ENCODE peak calls at places on chromosomes 1 and 21, in five cellular contexts. One of them, this sample, is unnamed.

GRCh38 chr1:59509341-59509869 is 212.5 kb downstream of the FGGY start:
- DNase-seq in psoas muscle: no peak
- DNase-seq in Karpas-422: no peak
- DNase-seq in body of pancreas: no peak
- DNase-seq in suprapubic skin: no peak
- DNase-seq in this sample: no peak

GRCh38 chr1:24077278-24077978 is 34.5 kb downstream of the MYOM3 start:
- DNase-seq in psoas muscle: peak; percentile 77
- DNase-seq in Karpas-422: no peak
- DNase-seq in body of pancreas: no peak
- DNase-seq in suprapubic skin: no peak
- DNase-seq in this sample: no peak

GRCh38 chr21:45335761-45336534 is 48.3 kb upstream of the POFUT2 start:
- DNase-seq in psoas muscle: peak; percentile 48
- DNase-seq in Karpas-422: no peak
- DNase-seq in body of pancreas: peak; percentile 5
- DNase-seq in suprapubic skin: no peak
- DNase-seq in this sample: peak; percentile 64

GRCh38 chr1:17676387-17677060 is 78.6 kb upstream of the ACTL8 start:
- DNase-seq in psoas muscle: no peak
- DNase-seq in Karpas-422: no peak
- DNase-seq in body of pancreas: no peak
- DNase-seq in suprapubic skin: no peak
- DNase-seq in this sample: no peak

GRCh38 chr21:16533692-16534407 is 804.1 kb downstream of the USP25 start:
- DNase-seq in psoas muscle: no peak
- DNase-seq in Karpas-422: no peak
- DNase-seq in body of pancreas: no peak
- DNase-seq in suprapubic skin: no peak
- DNase-seq in this sample: no peak

GRCh38 chr1:56502700-56503245 is 76.6 kb downstream of the PLPP3 start:
- DNase-seq in psoas muscle: no peak
- DNase-seq in Karpas-422: no peak
- DNase-seq in body of pancreas: no peak
- DNase-seq in suprapubic skin: no peak
- DNase-seq in this sample: no peak

GRCh38 chr1:230702934-230703678 is 10.8 kb downstream of the AGT start:
- DNase-seq in psoas muscle: no peak
- DNase-seq in Karpas-422: no peak
- DNase-seq in body of pancreas: no peak
- DNase-seq in suprapubic skin: no peak
- DNase-seq in this sample: no peak

GRCh38 chr1:1231400-1232223 is at the start of gene SDF4:
- DNase-seq in psoas muscle: peak; percentile 98
- DNase-seq in Karpas-422: peak; percentile 99
- DNase-seq in body of pancreas: peak; percentile 97
- DNase-seq in suprapubic skin: peak; percentile 99
- DNase-seq in this sample: peak; percentile 99

GRCh38 chr1:76110662-76111061 is 36.1 kb downstream of the ST6GALNAC3 start:
- DNase-seq in psoas muscle: no peak
- DNase-seq in Karpas-422: no peak
- DNase-seq in body of pancreas: no peak
- DNase-seq in suprapubic skin: no peak
- DNase-seq in this sample: no peak

GRCh38 chr1:161439280-161440232 is 65.7 kb upstream of the FCGR2A start:
- DNase-seq in psoas muscle: no peak
- DNase-seq in Karpas-422: peak; percentile 44
- DNase-seq in body of pancreas: peak; percentile 26
- DNase-seq in suprapubic skin: no peak
- DNase-seq in this sample: peak; percentile 76

GRCh38 chr1:18597159-18598042 is 33.2 kb upstream of the PAX7 start:
- DNase-seq in psoas muscle: peak; percentile 71
- DNase-seq in Karpas-422: peak; percentile 71
- DNase-seq in body of pancreas: peak; percentile 71
- DNase-seq in suprapubic skin: peak; percentile 84
- DNase-seq in this sample: peak; percentile 76

GRCh38 chr1:92940541-92940940 is 20.7 kb downstream of the DIPK1A start:
- DNase-seq in psoas muscle: no peak
- DNase-seq in Karpas-422: no peak
- DNase-seq in body of pancreas: no peak
- DNase-seq in suprapubic skin: no peak
- DNase-seq in this sample: no peak

GRCh38 chr1:92934395-92935378 is 26.6 kb downstream of the DIPK1A start:
- DNase-seq in psoas muscle: no peak
- DNase-seq in Karpas-422: no peak
- DNase-seq in body of pancreas: peak; percentile 30
- DNase-seq in suprapubic skin: no peak
- DNase-seq in this sample: no peak

GRCh38 chr1:92937731-92938130 is 23.5 kb downstream of the DIPK1A start:
- DNase-seq in psoas muscle: no peak
- DNase-seq in Karpas-422: no peak
- DNase-seq in body of pancreas: no peak
- DNase-seq in suprapubic skin: no peak
- DNase-seq in this sample: no peak

GRCh38 chr1:92933459-92933858 is 27.8 kb downstream of the DIPK1A start:
- DNase-seq in psoas muscle: no peak
- DNase-seq in Karpas-422: no peak
- DNase-seq in body of pancreas: no peak
- DNase-seq in suprapubic skin: no peak
- DNase-seq in this sample: no peak

GRCh38 chr1:92936865-92937264 is 24.4 kb downstream of the DIPK1A start:
- DNase-seq in psoas muscle: no peak
- DNase-seq in Karpas-422: no peak
- DNase-seq in body of pancreas: no peak
- DNase-seq in suprapubic skin: no peak
- DNase-seq in this sample: no peak
- H3K4me1 ChIP-seq in psoas muscle: peaks cover 50% of the 10 kb centered on the region
- H3K4me1 ChIP-seq in Karpas-422: no peaks in the 10 kb centered on the region
- H3K4me1 ChIP-seq in body of pancreas: peaks cover 16% of the 10 kb centered on the region
- H3K4me1 ChIP-seq in suprapubic skin: peaks cover 25% of the 10 kb centered on the region
- H3K4me1 ChIP-seq in this sample: peaks cover 18% of the 10 kb centered on the region

GRCh38 chr1:234907585-234908457 is 220.8 kb downstream of the TOMM20 start:
- DNase-seq in psoas muscle: no peak
- DNase-seq in Karpas-422: no peak
- DNase-seq in body of pancreas: peak; percentile 60
- DNase-seq in suprapubic skin: no peak
- DNase-seq in this sample: no peak
- H3K27ac ChIP-seq in psoas muscle: peak overlapping the region; percentile 16
- H3K27ac ChIP-seq in Karpas-422: no peak overlapping the region
- H3K27ac ChIP-seq in body of pancreas: peak overlapping the region; percentile 64
- H3K27ac ChIP-seq in suprapubic skin: peak overlapping the region; percentile 47
- H3K27ac ChIP-seq in this sample: peak overlapping the region; percentile 59

DNA sequence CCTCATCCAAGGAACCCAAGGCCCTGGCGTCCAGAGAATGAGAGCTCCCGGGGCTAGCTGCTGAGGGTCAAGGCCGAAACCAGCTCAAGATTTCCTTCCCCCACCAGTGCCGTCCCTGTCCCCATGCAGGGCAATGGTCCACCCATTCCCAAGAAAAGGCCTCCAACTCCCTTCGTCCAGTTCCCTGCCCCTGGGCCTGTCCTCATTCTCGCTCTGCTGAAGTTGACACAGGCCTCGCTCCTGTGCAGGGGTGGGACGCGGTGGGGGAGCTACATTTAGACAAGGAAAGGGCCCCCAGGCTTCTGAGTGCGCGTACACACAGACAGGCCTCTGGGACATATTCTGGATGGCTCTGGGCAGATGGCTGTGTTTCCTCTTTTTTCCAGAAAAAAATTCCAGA is 188.3 kb downstream of the ETS2 start:
- DNase-seq in psoas muscle: no peak
- DNase-seq in Karpas-422: no peak
- DNase-seq in body of pancreas: no peak
- DNase-seq in suprapubic skin: no peak
- DNase-seq in this sample: no peak
- H3K4me1 ChIP-seq in psoas muscle: peaks cover 37% of the 10 kb centered on the region
- H3K4me1 ChIP-seq in Karpas-422: peaks cover 28% of the 10 kb centered on the region
- H3K4me1 ChIP-seq in body of pancreas: peaks cover 18% of the 10 kb centered on the region
- H3K4me1 ChIP-seq in suprapubic skin: peaks cover 58% of the 10 kb centered on the region
- H3K4me1 ChIP-seq in this sample: peaks cover 64% of the 10 kb centered on the region

DNA sequence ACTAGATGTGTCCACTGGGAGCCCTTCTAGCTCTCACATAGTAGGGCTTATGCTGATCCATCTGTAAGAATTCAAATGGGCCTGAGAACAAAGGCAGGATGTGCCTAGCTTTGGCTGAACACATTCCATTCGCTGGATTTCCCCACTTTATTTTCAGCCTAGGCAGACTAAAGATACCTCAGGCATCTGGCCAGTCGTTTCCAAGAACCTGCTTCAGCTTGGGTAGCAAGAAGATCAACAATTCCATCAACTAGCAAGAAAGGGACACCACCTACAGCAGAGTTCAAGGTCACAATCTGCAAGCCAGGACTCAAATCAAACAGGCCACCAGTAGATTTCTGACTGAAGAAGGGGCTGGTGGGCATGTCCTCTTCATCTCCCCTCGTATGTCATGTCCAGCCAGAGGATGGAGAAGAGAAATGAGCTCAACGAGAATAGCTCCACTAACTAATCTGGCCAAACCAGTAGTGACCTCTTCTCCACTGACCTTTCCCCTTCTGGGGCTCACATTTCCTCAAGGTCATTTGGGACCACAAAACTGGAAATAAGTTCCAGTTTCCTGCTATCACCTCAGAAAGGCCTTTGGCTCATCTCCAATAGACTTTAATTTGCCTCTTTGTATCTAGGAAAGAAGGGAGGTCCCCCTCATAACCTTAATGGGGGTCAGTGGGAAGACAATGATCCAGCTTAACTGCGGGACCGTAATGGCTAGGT is 14.2 kb downstream of the TXNIP start:
- DNase-seq in psoas muscle: peak; percentile 50
- DNase-seq in Karpas-422: no peak
- DNase-seq in body of pancreas: no peak
- DNase-seq in suprapubic skin: no peak
- DNase-seq in this sample: no peak
- H3K27ac ChIP-seq in psoas muscle: peak overlapping the region; percentile 98
- H3K27ac ChIP-seq in Karpas-422: no peak overlapping the region
- H3K27ac ChIP-seq in body of pancreas: peak overlapping the region; percentile 81
- H3K27ac ChIP-seq in suprapubic skin: peak overlapping the region; percentile 30
- H3K27ac ChIP-seq in this sample: peak overlapping the region; percentile 98

GRCh38 chr1:64944913-64945312 is 21.4 kb downstream of the JAK1 start:
- DNase-seq in psoas muscle: no peak
- DNase-seq in Karpas-422: no peak
- DNase-seq in body of pancreas: no peak
- DNase-seq in suprapubic skin: no peak
- DNase-seq in this sample: no peak
- H3K4me1 ChIP-seq in psoas muscle: peaks cover 91% of the 10 kb centered on the region
- H3K4me1 ChIP-seq in Karpas-422: no peaks in the 10 kb centered on the region
- H3K4me1 ChIP-seq in body of pancreas: peaks cover 57% of the 10 kb centered on the region
- H3K4me1 ChIP-seq in suprapubic skin: peaks cover 34% of the 10 kb centered on the region
- H3K4me1 ChIP-seq in this sample: peaks cover 55% of the 10 kb centered on the region

GRCh38 chr1:107900083-107900945 is 64.7 kb downstream of the VAV3 start:
- DNase-seq in psoas muscle: no peak
- DNase-seq in Karpas-422: peak; percentile 39
- DNase-seq in body of pancreas: no peak
- DNase-seq in suprapubic skin: no peak
- DNase-seq in this sample: no peak

GRCh38 chr1:107897428-107898339 is 67.3 kb downstream of the VAV3 start:
- DNase-seq in psoas muscle: no peak
- DNase-seq in Karpas-422: peak; percentile 79
- DNase-seq in body of pancreas: no peak
- DNase-seq in suprapubic skin: no peak
- DNase-seq in this sample: no peak

GRCh38 chr1:107899655-107900054 is 65.3 kb downstream of the VAV3 start:
- DNase-seq in psoas muscle: no peak
- DNase-seq in Karpas-422: peak; percentile 34
- DNase-seq in body of pancreas: no peak
- DNase-seq in suprapubic skin: no peak
- DNase-seq in this sample: no peak

GRCh38 chr1:107896946-107897345 is 68.0 kb downstream of the VAV3 start:
- DNase-seq in psoas muscle: no peak
- DNase-seq in Karpas-422: peak; percentile 73
- DNase-seq in body of pancreas: no peak
- DNase-seq in suprapubic skin: no peak
- DNase-seq in this sample: no peak

GRCh38 chr1:107895403-107896181 is 69.4 kb downstream of the VAV3 start:
- DNase-seq in psoas muscle: no peak
- DNase-seq in Karpas-422: no peak
- DNase-seq in body of pancreas: no peak
- DNase-seq in suprapubic skin: no peak
- DNase-seq in this sample: no peak
- H3K27ac ChIP-seq in psoas muscle: no peak overlapping the region
- H3K27ac ChIP-seq in Karpas-422: no peak overlapping the region
- H3K27ac ChIP-seq in body of pancreas: no peak overlapping the region
- H3K27ac ChIP-seq in suprapubic skin: no peak overlapping the region
- H3K27ac ChIP-seq in this sample: no peak overlapping the region

GRCh38 chr1:30466610-30467009 is 256.8 kb downstream of the MATN1 start:
- DNase-seq in psoas muscle: peak; percentile 8
- DNase-seq in Karpas-422: no peak
- DNase-seq in body of pancreas: no peak
- DNase-seq in suprapubic skin: peak; percentile 23
- DNase-seq in this sample: peak; percentile 12
- H3K4me1 ChIP-seq in psoas muscle: no peaks in the 10 kb centered on the region
- H3K4me1 ChIP-seq in Karpas-422: no peaks in the 10 kb centered on the region
- H3K4me1 ChIP-seq in body of pancreas: no peaks in the 10 kb centered on the region
- H3K4me1 ChIP-seq in suprapubic skin: no peaks in the 10 kb centered on the region
- H3K4me1 ChIP-seq in this sample: no peaks in the 10 kb centered on the region

GRCh38 chr1:193372553-193372952 is 186.1 kb upstream of the B3GALT2 start:
- DNase-seq in psoas muscle: no peak
- DNase-seq in Karpas-422: no peak
- DNase-seq in body of pancreas: no peak
- DNase-seq in suprapubic skin: no peak
- DNase-seq in this sample: no peak

GRCh38 chr1:193366764-193367507 is 180.5 kb upstream of the B3GALT2 start:
- DNase-seq in psoas muscle: no peak
- DNase-seq in Karpas-422: no peak
- DNase-seq in body of pancreas: no peak
- DNase-seq in suprapubic skin: no peak
- DNase-seq in this sample: no peak

GRCh38 chr1:193367863-193368262 is 181.4 kb upstream of the B3GALT2 start:
- DNase-seq in psoas muscle: no peak
- DNase-seq in Karpas-422: no peak
- DNase-seq in body of pancreas: no peak
- DNase-seq in suprapubic skin: no peak
- DNase-seq in this sample: no peak

GRCh38 chr1:193368302-193368701 is 181.9 kb upstream of the B3GALT2 start:
- DNase-seq in psoas muscle: no peak
- DNase-seq in Karpas-422: no peak
- DNase-seq in body of pancreas: no peak
- DNase-seq in suprapubic skin: no peak
- DNase-seq in this sample: no peak
- H3K27ac ChIP-seq in psoas muscle: no peak overlapping the region
- H3K27ac ChIP-seq in Karpas-422: no peak overlapping the region
- H3K27ac ChIP-seq in body of pancreas: no peak overlapping the region
- H3K27ac ChIP-seq in suprapubic skin: no peak overlapping the region
- H3K27ac ChIP-seq in this sample: peak overlapping the region; percentile 70

DNA sequence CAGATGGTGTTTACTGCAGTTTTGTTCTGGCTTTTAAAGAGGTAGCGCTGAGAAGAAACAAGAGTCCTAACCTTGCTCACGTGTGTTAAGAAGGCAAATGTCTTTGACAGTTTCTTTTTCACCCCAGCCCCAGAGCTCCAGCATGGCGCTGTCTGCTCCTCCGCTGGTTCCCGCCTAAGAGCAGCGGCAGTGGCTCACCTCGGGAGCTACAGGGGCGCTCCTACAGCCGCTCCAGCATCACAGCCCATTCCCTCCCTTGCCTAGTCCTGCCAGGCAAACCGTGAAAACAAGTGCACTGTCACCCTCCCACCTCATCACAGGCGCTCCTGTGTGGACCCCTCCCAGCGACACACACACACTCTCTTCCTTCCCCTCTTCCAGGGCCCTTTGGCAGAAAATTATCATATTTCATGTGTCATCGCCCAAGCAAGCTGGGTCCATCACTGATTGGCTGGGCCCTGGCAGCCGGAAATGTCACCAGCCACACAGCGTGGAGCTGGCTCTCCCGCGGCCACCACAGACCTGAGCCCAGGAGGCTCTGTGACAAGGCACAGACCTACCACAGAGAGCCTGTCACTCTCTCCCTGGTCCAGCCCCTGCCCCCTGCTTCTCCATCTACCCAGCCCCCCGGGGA is 1.2 kb upstream of the HIVEP3 start:
- DNase-seq in psoas muscle: peak; percentile 86
- DNase-seq in Karpas-422: peak; percentile 69
- DNase-seq in body of pancreas: peak; percentile 68
- DNase-seq in suprapubic skin: no peak
- DNase-seq in this sample: no peak
- H3K4me1 ChIP-seq in psoas muscle: peaks cover 29% of the 10 kb centered on the region
- H3K4me1 ChIP-seq in Karpas-422: no peaks in the 10 kb centered on the region
- H3K4me1 ChIP-seq in body of pancreas: peaks cover 28% of the 10 kb centered on the region
- H3K4me1 ChIP-seq in suprapubic skin: peaks cover 32% of the 10 kb centered on the region
- H3K4me1 ChIP-seq in this sample: peaks cover 33% of the 10 kb centered on the region

This sample was measured in upper lobe of right lung.